ENCODE peak calls at places on chromosomes 16 and 17, in five cellular contexts. B, X, V, H and N are unnamed samples.
A peak's percentile ranks its signal among the peaks of the same experiment; 100 is the strongest.

GRCh38 chr17:67655478-67656148 is 62.1 kb upstream of the NOL11 start:
- DNase-seq in V (no peak), B (no peak), X (no peak), H (no peak), N (no peak)

GRCh38 chr17:74968361-74968780 is 4.2 kb downstream of the HID1 start:
- DNase-seq in H (no peak), V (no peak), B (no peak), X (no peak), N (no peak)

GRCh38 chr16:70736454-70737376 is 50.9 kb upstream of the MTSS2 start:
- DNase-seq in H (no peak), V (no peak), B (no peak), X (no peak), N (no peak)

GRCh38 chr17:31379796-31380195 is 11.7 kb upstream of the RAB11FIP4 start:
- DNase-seq in B (no peak), V (no peak), X (no peak), H (no peak), N (peak; percentile 76)

GRCh38 chr16:81544261-81544660 is 99.7 kb downstream of the CMIP start:
- DNase-seq in X (peak; percentile 69), V (no peak), B (no peak), H (no peak), N (no peak)

GRCh38 chr17:1995321-1996242 is 29.6 kb downstream of the RTN4RL1 start:
- DNase-seq in X (no peak), B (no peak), H (no peak), V (no peak), N (no peak)

GRCh38 chr17:17151962-17152361 is 54.2 kb downstream of the PLD6 start:
- DNase-seq in H (peak; percentile 98), B (no peak), V (peak; percentile 78), X (no peak), N (peak; percentile 87)

GRCh38 chr17:36933174-36934143 is 3.8 kb upstream of the LHX1 start:
- DNase-seq in B (no peak), H (no peak), X (no peak), V (no peak), N (no peak)

GRCh38 chr16:83769397-83770008 is 38.3 kb upstream of the HSBP1 start:
- DNase-seq in V (no peak), B (no peak), H (no peak), X (peak; percentile 23), N (peak; percentile 53)

GRCh38 chr17:41739661-41740352 is 5.4 kb upstream of the HAP1 start:
- DNase-seq in H (peak; percentile 80), X (no peak), B (no peak), V (no peak), N (no peak)

GRCh38 chr17:63999680-64000531 is 1.8 kb downstream of the PRR29 start:
- DNase-seq in B (no peak), H (no peak), V (no peak), X (no peak), N (no peak)

GRCh38 chr17:41451154-41451728 is 10.5 kb upstream of the KRT38 start:
- DNase-seq in H (peak; percentile 93), B (no peak), V (peak; percentile 49), X (no peak), N (no peak)

GRCh38 chr16:4176794-4177438 is 60.7 kb upstream of the ADCY9 start:
- DNase-seq in B (no peak), V (no peak), H (peak; percentile 68), X (peak; percentile 19), N (no peak)

GRCh38 chr16:51683882-51684281 is 532.8 kb upstream of the SALL1 start:
- DNase-seq in X (no peak), H (no peak), B (no peak), V (no peak), N (no peak)

GRCh38 chr17:40963838-40964237 is 2.9 kb downstream of the KRT39 start:
- DNase-seq in V (no peak), H (no peak), B (no peak), X (peak; percentile 22), N (no peak)

GRCh38 chr17:27751166-27751565 is 49.2 kb downstream of the NOS2 start:
- DNase-seq in H (no peak), V (no peak), B (no peak), X (no peak), N (no peak)

GRCh38 chr16:14303182-14303618 is 232.1 kb downstream of the MRTFB start:
- DNase-seq in H (peak; percentile 50), B (no peak), X (peak; percentile 28), V (no peak), N (no peak)

GRCh38 chr16:4370570-4371480 is 823 bp upstream of the VASN start:
- DNase-seq in B (no peak), H (peak; percentile 84), V (peak; percentile 29), X (peak; percentile 53), N (no peak)